ENCODE peak calls at places on chromosomes 11 and 22, in ten cellular contexts. W is fibroblast of mammary gland; V is stimulated activated CD4-positive, alpha-beta T cell treated with anti-CD3 and anti-CD28 coated beads, Interleukin-2, amount 100 ng/mL, for 48 hours; F is ELR; Q is iris pigment epithelial cell; N is pulmonary artery endothelial cell; Y is SHP77; U is mucosa of descending colon; S is MV-4-11; J is NCI-H748 treated with DMSO at 0.1 percent for 48 hours. O is an unnamed sample.

GRCh38 chr11:1391165-1392010 is 1.7 kb downstream of the BRSK2 start:
- DNase-seq in W (no peak), V (no peak), F (no peak), Q (no peak), N (no peak), Y (no peak), U (no peak), S (no peak), J (peak; percentile 16), O (no peak)

GRCh38 chr22:22388055-22388454 is 120.5 kb downstream of the ZNF280B start:
- DNase-seq in W (no peak), V (no peak), F (no peak), Q (no peak), N (no peak), Y (no peak), U (no peak), S (no peak), J (no peak), O (no peak)

GRCh38 chr22:30969532-30970355 is 679 bp downstream of the TUG1 start:
- DNase-seq in W (peak; percentile 44), V (peak; percentile 36), F (peak; percentile 59), Q (peak; percentile 54), N (no peak), Y (peak; percentile 17), U (no peak), S (peak; percentile 33), J (no peak), O (no peak)

GRCh38 chr22:40050258-40050657 is 55.5 kb downstream of the FAM83F start:
- DNase-seq in W (no peak), V (no peak), F (no peak), Q (no peak), N (no peak), Y (no peak), U (no peak), S (peak; percentile 82), J (no peak), O (no peak)

GRCh38 chr11:87097582-87097981 is 59.8 kb downstream of the TMEM135 start:
- DNase-seq in W (peak; percentile 31), V (peak; percentile 7), F (peak; percentile 54), Q (peak; percentile 44), N (peak; percentile 1), Y (peak; percentile 46), U (no peak), S (peak; percentile 83), J (no peak), O (no peak)

GRCh38 chr11:68013611-68014156 is 3.6 kb downstream of the ALDH3B1 start:
- DNase-seq in W (no peak), V (no peak), F (no peak), Q (no peak), N (no peak), Y (no peak), U (peak; percentile 54), S (no peak), J (no peak), O (no peak)

GRCh38 chr11:65915821-65916251 is 3.0 kb downstream of the C11orf68 start:
- DNase-seq in W (peak; percentile 98), V (no peak), F (peak; percentile 100), Q (peak; percentile 98), N (peak; percentile 85), Y (no peak), U (peak; percentile 82), S (peak; percentile 72), J (no peak), O (peak; percentile 71)

GRCh38 chr11:40315122-40315521 is 1144.3 kb downstream of the LRRC4C start:
- DNase-seq in W (no peak), V (no peak), F (no peak), Q (no peak), N (no peak), Y (no peak), U (no peak), S (no peak), J (no peak), O (no peak)

GRCh38 chr11:124276081-124276480 is 19.9 kb downstream of the OR8G5 start:
- DNase-seq in W (peak; percentile 30), V (no peak), F (peak; percentile 95), Q (peak; percentile 97), N (peak; percentile 19), Y (no peak), U (no peak), S (peak; percentile 34), J (no peak), O (no peak)

GRCh38 chr11:63915961-63916836 is 765 bp downstream of the RCOR2 start:
- DNase-seq in W (no peak), V (peak; percentile 34), F (peak; percentile 48), Q (no peak), N (no peak), Y (peak; percentile 40), U (peak; percentile 74), S (peak; percentile 7), J (peak; percentile 40), O (no peak)

GRCh38 chr11:58830693-58831301 is 13.7 kb downstream of the GLYATL2 start:
- DNase-seq in W (no peak), V (no peak), F (no peak), Q (no peak), N (no peak), Y (no peak), U (peak; percentile 33), S (no peak), J (no peak), O (peak; percentile 35)

GRCh38 chr22:48960981-48961655 is 866.6 kb downstream of the BRD1 start:
- DNase-seq in W (no peak), V (no peak), F (no peak), Q (no peak), N (no peak), Y (no peak), U (peak; percentile 4), S (no peak), J (no peak), O (no peak)

GRCh38 chr11:15519124-15519791 is 404.5 kb downstream of the INSC start:
- DNase-seq in W (no peak), V (no peak), F (no peak), Q (no peak), N (no peak), Y (no peak), U (no peak), S (peak; percentile 78), J (no peak), O (no peak)

GRCh38 chr22:44685384-44686056 is 16.5 kb upstream of the PRR5 start:
- DNase-seq in W (peak; percentile 68), V (peak; percentile 68), F (peak; percentile 62), Q (peak; percentile 68), N (no peak), Y (peak; percentile 32), U (peak; percentile 81), S (peak; percentile 68), J (no peak), O (no peak)

O was measured in Right ventricle myocardium inferior.